ENCODE peak calls at places on chromosomes 12 and 14, in nine cellular contexts. D is sigmoid colon, G is testis, U is A549, B is spleen, I is transverse colon, P is body of pancreas, R is endothelial cell of umbilical vein, L is heart left ventricle. N is an unnamed sample.

GRCh38 chr12:111309584-111309983 is 59.3 kb downstream of the PHETA1 start:
- DNase-seq in R (no peak), G (no peak), D (no peak), P (no peak), U (no peak), I (no peak), L (no peak), B (no peak), N (no peak)

GRCh38 chr12:1807107-1807478 is 13.3 kb upstream of the LRTM2 start:
- DNase-seq in I (no peak), R (no peak), P (no peak), U (no peak), G (no peak), B (peak), L (no peak), D (no peak), N (no peak)

GRCh38 chr12:95386056-95386455 is 87.9 kb upstream of the METAP2 start:
- DNase-seq in P (no peak), R (no peak), D (no peak), U (no peak), G (no peak), B (no peak), L (no peak), I (no peak), N (no peak)

GRCh38 chr12:124411291-124411878 is 116.5 kb downstream of the RFLNA start:
- DNase-seq in P (no peak), I (peak), L (no peak), G (peak), U (no peak), B (no peak), D (peak), R (no peak), N (no peak)

GRCh38 chr14:96167224-96168148 is 37.2 kb upstream of the BDKRB2 start:
- DNase-seq in P (no peak), L (no peak), G (no peak), D (peak), U (peak), B (peak), R (peak), I (peak), N (no peak)

GRCh38 chr14:104132981-104133380 is 5.4 kb upstream of the KIF26A start:
- DNase-seq in B (peak), G (no peak), D (peak), R (no peak), P (no peak), I (no peak), L (no peak), U (no peak), N (no peak)

GRCh38 chr14:76812422-76813383 is at the start of gene ANGEL1:
- DNase-seq in U (peak), L (peak), R (peak), B (peak), G (peak), I (peak), D (peak), P (peak), N (peak)

GRCh38 chr12:102917026-102917787 is at the start of gene PAH:
- DNase-seq in D (no peak), P (peak), L (no peak), B (peak), U (no peak), R (no peak), G (peak), I (peak), N (peak)

GRCh38 chr12:71440393-71441349 is 1.1 kb downstream of the LGR5 start:
- DNase-seq in R (no peak), U (no peak), B (peak), L (no peak), I (peak), G (no peak), P (no peak), D (no peak), N (no peak)

GRCh38 chr12:56521209-56521589 is 421 bp upstream of the RBMS2 start:
- DNase-seq in R (no peak), P (no peak), U (no peak), G (no peak), B (no peak), L (no peak), D (peak), I (peak), N (peak)

GRCh38 chr14:21241218-21241819 is 27.9 kb downstream of the HNRNPC start:
- DNase-seq in P (no peak), G (no peak), R (peak), L (no peak), U (no peak), I (no peak), D (no peak), B (no peak), N (no peak)

GRCh38 chr14:87067597-87067996 is 925.4 kb downstream of the GALC start:
- DNase-seq in D (no peak), R (no peak), U (no peak), B (no peak), I (no peak), G (no peak), L (no peak), P (no peak), N (no peak)

GRCh38 chr12:90295858-90296257 is 587.2 kb upstream of the ATP2B1 start:
- DNase-seq in D (no peak), I (no peak), B (no peak), R (no peak), P (no peak), G (no peak), L (no peak), U (no peak), N (no peak)

GRCh38 chr14:105375635-105376057 is 22.7 kb upstream of the TEX22 start:
- DNase-seq in L (no peak), I (no peak), B (no peak), D (no peak), U (no peak), P (no peak), R (peak), G (no peak), N (no peak)

GRCh38 chr14:85532981-85533820 is 3.3 kb downstream of the FLRT2 start:
- DNase-seq in U (peak), I (no peak), R (peak), G (peak), D (peak), P (peak), L (peak), B (no peak), N (peak)

GRCh38 chr14:96281486-96281885 is 25.5 kb downstream of the BDKRB1 start:
- DNase-seq in D (no peak), U (no peak), B (no peak), R (no peak), I (no peak), L (no peak), G (no peak), P (no peak), N (no peak)

GRCh38 chr12:65961731-65962130 is 137.4 kb downstream of the HMGA2 start:
- DNase-seq in B (no peak), I (no peak), U (no peak), G (no peak), P (no peak), D (no peak), L (no peak), R (no peak), N (no peak)

GRCh38 chr14:85620937-85621336 is 91.0 kb downstream of the FLRT2 start:
- DNase-seq in R (no peak), L (no peak), G (no peak), P (no peak), U (no peak), B (no peak), I (no peak), D (no peak), N (no peak)

GRCh38 chr14:80427101-80427500 is 215.8 kb upstream of the DIO2 start:
- DNase-seq in P (no peak), U (no peak), R (no peak), G (no peak), D (no peak), L (no peak), I (no peak), B (no peak), N (no peak)

GRCh38 chr12:127125607-127126259 is 1141.2 kb upstream of the TMEM132C start:
- DNase-seq in U (peak), I (peak), R (no peak), G (no peak), P (no peak), B (no peak), D (no peak), L (no peak), N (no peak)

GRCh38 chr14:44053422-44053821 is 453.7 kb downstream of the FSCB start:
- DNase-seq in P (no peak), I (no peak), L (no peak), R (no peak), B (no peak), G (no peak), U (no peak), D (no peak), N (no peak)

GRCh38 chr14:99575043-99576023 is 28.7 kb downstream of the CCDC85C start:
- DNase-seq in U (peak), L (peak), P (peak), B (no peak), G (no peak), R (no peak), D (no peak), I (peak), N (peak)

GRCh38 chr12:34033628-34034296 is 11.5 kb downstream of the ALG10 start:
- DNase-seq in R (peak), B (no peak), L (no peak), G (no peak), I (no peak), U (no peak), D (no peak), P (no peak), N (no peak)

GRCh38 chr14:95182379-95182778 is 25.1 kb upstream of the DICER1 start:
- DNase-seq in U (no peak), L (no peak), D (no peak), R (no peak), B (no peak), P (no peak), G (no peak), I (no peak), N (no peak)

GRCh38 chr14:53696217-53696965 is 260.2 kb downstream of the BMP4 start:
- DNase-seq in R (peak), D (no peak), L (no peak), B (no peak), U (no peak), G (no peak), I (no peak), P (no peak), N (no peak)

GRCh38 chr12:120361506-120362208 is 7.3 kb downstream of the MSI1 start:
- DNase-seq in B (no peak), R (peak), P (peak), I (peak), L (peak), G (peak), U (no peak), D (peak), N (peak)
- TF ChIP-seq POLR2A in B (no peak), R (no peak), P (peak), I (no peak), L (no peak), G (no peak), U (no peak), D (peak), N (no peak)

GRCh38 chr12:12811343-12811742 is 1.8 kb upstream of the DDX47 start:
- DNase-seq in R (no peak), B (no peak), I (no peak), P (no peak), L (no peak), U (no peak), G (no peak), D (no peak), N (no peak)

GRCh38 chr12:12812163-12812562 is 983 bp upstream of the DDX47 start:
- DNase-seq in G (no peak), I (no peak), B (no peak), U (peak), P (no peak), L (no peak), R (no peak), D (no peak), N (no peak)

GRCh38 chr12:12810507-12811143 is 2.5 kb upstream of the DDX47 start:
- DNase-seq in R (no peak), U (no peak), B (no peak), P (peak), D (no peak), L (no peak), I (no peak), G (peak), N (no peak)

GRCh38 chr12:12812605-12813119 is 484 bp upstream of the DDX47 start:
- DNase-seq in D (no peak), L (no peak), R (no peak), I (no peak), G (no peak), B (peak), P (no peak), U (no peak), N (peak)

DNA sequence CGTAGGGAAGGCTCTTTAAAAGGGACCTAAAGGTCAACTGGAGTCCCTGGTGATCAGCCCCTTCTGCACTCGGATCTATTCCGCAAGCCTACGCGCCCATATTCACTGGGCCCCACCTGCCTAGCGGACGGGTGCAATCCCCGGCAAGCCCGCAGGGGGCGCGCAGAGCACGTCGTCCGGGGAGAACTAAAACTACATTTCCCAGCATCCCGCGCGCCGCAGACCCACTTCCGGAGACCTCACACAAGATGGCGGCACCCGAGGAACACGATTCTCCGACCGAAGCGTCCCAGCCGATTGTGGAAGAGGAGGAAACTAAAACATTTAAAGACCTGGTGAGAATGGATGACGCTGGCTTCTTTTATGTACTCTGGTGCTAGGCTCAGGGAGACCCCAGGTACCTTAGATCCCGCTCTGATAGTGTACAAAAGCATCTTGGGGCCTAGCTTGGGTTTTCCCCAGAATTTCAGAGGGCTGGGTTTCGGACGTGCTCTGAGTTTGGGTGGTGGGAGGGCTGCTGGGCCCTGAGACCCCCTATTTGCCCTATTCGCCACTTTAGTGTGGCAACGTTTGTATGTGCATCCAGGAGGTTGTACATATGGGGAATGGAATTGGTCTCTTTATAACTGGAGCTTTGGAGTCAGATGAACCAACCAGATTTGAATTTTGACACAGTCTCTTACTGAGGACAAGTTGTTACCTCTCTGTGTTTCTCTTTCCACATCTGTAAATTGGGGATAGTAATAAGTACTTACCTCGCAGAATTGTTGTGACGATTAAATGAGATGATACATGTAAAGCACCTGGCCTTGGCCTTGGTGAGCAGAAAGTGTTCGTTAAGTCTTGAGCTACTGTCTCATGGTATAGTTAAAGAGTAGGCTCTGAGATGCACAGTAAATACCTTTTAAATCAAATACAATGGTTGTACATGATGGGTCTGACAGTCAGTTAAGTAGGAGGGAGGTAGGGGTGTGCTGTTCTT is at the start of gene DDX47:
- DNase-seq in G (peak), P (peak), I (peak), B (peak), D (peak), L (peak), U (peak), R (peak), N (peak)
- TF ChIP-seq POLR2A in G (no peak), P (peak), I (peak), B (peak), D (peak), L (peak), U (peak), R (peak), N (no peak)

DNA sequence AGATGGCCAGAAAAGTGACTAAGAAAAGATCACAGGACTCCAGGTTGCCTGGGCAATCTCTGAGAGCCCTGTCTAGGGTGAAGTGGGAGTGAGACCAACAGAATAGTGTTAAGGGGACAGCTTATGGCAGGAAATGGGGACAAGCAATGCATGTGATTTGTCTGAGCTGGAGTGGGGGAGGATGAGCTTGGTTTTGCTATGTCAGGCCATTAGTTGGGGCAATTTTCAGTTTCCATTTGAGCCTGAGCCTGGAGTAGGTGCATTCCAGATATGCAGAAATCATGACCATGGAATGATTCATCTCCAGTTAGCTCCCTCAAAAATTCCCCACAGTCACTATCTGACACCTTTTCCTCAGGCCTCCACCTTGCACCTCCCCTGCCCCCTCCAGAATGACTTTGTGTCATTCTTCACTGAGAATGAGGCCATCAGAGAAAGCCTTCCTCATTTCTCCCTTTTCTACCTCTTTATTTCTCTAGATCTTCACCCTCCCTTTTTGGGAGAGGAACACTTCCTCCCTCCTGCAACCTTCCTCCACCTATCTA is 150.9 kb upstream of the PLEKHG7 start:
- DNase-seq in D (no peak), P (no peak), U (peak), I (no peak), R (no peak), B (no peak), G (no peak), L (no peak), N (no peak)
- TF ChIP-seq POLR2A in D (no peak), P (no peak), U (no peak), I (no peak), R (no peak), B (no peak), G (no peak), L (no peak), N (no peak)

DNA sequence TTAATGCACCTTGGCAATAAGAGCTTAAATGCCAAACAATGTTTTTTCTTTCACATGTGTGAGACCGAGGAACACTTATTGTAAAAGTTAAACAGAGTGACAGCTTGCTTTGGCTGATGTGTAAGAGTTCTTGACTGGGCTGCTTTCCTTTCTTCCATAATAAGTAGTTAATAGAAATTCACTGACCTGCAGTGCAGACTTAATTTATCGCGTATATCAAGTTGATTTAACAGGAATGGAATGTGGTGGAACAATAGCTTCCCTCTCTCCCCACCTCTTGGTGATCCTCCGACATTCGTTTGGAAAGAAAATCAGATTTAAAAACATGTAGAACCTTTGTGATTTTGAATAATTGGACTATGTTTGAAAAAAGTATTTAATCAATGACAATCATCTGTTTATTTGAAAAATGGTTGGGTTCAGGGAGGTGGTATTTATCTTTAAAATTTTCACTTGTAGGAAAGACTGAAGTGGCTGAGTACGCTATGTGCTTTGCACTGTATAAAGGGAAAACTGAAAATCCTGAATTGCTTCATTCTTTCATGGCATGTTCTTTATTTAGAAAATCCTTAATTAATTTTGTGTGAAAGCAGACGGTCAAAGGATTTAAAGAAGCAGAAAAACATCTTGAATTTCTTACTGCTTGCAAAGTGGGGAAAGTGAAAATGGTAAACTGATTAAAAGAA is 168.7 kb downstream of the NEDD1 start:
- DNase-seq in P (no peak), G (no peak), U (no peak), L (no peak), R (peak), D (no peak), B (no peak), I (no peak), N (no peak)
- TF ChIP-seq POLR2A in P (no peak), G (no peak), U (no peak), L (no peak), R (no peak), D (no peak), B (no peak), I (no peak), N (no peak)

DNA sequence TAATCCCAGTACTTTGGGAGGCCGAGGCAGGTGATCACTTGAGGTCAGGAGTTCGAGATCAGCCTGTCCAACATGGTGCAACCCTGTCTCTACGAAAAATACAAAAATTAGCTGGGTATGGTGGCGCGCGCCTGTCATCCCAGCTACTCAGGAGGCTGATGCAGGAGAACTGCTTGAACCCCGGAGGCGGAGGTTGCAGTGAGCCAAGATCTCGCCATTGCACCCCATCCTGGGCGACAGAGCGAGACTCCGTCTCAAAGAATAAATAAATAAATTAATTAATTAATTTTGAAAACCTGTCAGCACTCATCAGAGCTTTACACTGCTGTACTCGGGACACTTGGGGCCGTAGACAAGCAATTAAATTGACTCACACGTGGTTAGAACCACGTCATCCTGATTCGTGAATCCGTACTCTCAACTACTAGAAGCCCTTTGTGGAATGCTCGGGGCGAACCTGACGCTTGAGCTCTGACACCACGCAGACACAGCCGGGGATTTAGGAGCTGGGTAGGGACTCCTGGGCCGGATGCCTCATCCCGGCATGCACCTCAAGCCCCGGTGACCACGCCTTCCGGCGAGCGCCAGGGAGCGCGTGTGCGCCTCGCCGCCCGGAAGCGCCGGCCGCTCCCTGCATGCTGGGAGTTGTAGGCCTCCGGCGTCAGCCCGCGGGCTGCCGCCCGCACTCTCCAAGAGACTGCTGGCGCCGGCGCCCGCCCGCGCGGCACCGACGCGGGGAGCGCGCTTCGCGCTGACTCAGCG is at the start of gene XPOT:
- DNase-seq in I (peak), R (peak), L (peak), P (peak), U (peak), G (peak), D (peak), B (peak), N (peak)
- TF ChIP-seq POLR2A in I (no peak), R (peak), L (peak), P (peak), U (peak), G (no peak), D (no peak), B (peak), N (peak)